ENCODE peak calls at places on chromosomes 11 and 22, in four cellular contexts. G, T, P and E are unnamed samples.

GRCh38 chr11:13388741-13389140 is 74.3 kb downstream of the BTBD10 start:
- DNase-seq in G (no peak), T (peak), P (no peak), E (no peak)

GRCh38 chr11:6323291-6323905 is 3.1 kb upstream of the CAVIN3 start:
- DNase-seq in G (no peak), T (no peak), P (no peak), E (no peak)

GRCh38 chr11:122843281-122844150 is 5.2 kb downstream of the CRTAM start:
- DNase-seq in G (no peak), T (no peak), P (no peak), E (no peak)

GRCh38 chr11:76661306-76661751 is 9.2 kb downstream of the LRRC32 start:
- DNase-seq in G (no peak), T (no peak), P (no peak), E (no peak)

GRCh38 chr11:100706179-100706578 is 19.1 kb downstream of the ARHGAP42 start:
- DNase-seq in G (no peak), T (no peak), P (no peak), E (no peak)

GRCh38 chr11:58121101-58121500 is 4.2 kb downstream of the OR9I1 start:
- DNase-seq in G (no peak), T (peak), P (no peak), E (no peak)

GRCh38 chr11:3197044-3197715 is 21.4 kb downstream of the MRGPRG start:
- DNase-seq in G (no peak), T (no peak), P (no peak), E (no peak)

GRCh38 chr11:3127706-3128355 is 37.3 kb downstream of the OSBPL5 start:
- DNase-seq in G (no peak), T (no peak), P (no peak), E (no peak)

GRCh38 chr11:86497310-86497709 is 122.6 kb downstream of the CCDC81 start:
- DNase-seq in G (no peak), T (peak), P (no peak), E (no peak)

GRCh38 chr11:9014826-9015225 is 11.0 kb upstream of the NRIP3 start:
- DNase-seq in G (no peak), T (no peak), P (no peak), E (no peak)

GRCh38 chr22:44129614-44129976 is 51.1 kb upstream of the PARVG start:
- DNase-seq in G (no peak), T (peak), P (no peak), E (no peak)

GRCh38 chr11:33942954-33943353 is 51.1 kb upstream of the LMO2 start:
- DNase-seq in G (peak), T (peak), P (no peak), E (peak)

GRCh38 chr11:2534131-2534956 is 89.5 kb downstream of the KCNQ1 start:
- DNase-seq in G (no peak), T (no peak), P (no peak), E (no peak)

GRCh38 chr22:39482768-39483167 is 19.3 kb upstream of the MIEF1 start:
- DNase-seq in G (peak), T (peak), P (no peak), E (no peak)

GRCh38 chr22:39481595-39481994 is 20.5 kb upstream of the MIEF1 start:
- DNase-seq in G (no peak), T (no peak), P (no peak), E (no peak)

GRCh38 chr22:39479254-39479653 is 22.4 kb downstream of the MGAT3 start:
- DNase-seq in G (no peak), T (no peak), P (no peak), E (no peak)

GRCh38 chr22:39478461-39478860 is 21.6 kb downstream of the MGAT3 start:
- DNase-seq in G (no peak), T (no peak), P (no peak), E (no peak)

GRCh38 chr22:39481054-39481453 is 21.0 kb upstream of the MIEF1 start:
- DNase-seq in G (no peak), T (no peak), P (no peak), E (no peak)
- TF ChIP-seq CTCF in G (no peak), T (no peak), P (no peak), E (no peak)

DNA sequence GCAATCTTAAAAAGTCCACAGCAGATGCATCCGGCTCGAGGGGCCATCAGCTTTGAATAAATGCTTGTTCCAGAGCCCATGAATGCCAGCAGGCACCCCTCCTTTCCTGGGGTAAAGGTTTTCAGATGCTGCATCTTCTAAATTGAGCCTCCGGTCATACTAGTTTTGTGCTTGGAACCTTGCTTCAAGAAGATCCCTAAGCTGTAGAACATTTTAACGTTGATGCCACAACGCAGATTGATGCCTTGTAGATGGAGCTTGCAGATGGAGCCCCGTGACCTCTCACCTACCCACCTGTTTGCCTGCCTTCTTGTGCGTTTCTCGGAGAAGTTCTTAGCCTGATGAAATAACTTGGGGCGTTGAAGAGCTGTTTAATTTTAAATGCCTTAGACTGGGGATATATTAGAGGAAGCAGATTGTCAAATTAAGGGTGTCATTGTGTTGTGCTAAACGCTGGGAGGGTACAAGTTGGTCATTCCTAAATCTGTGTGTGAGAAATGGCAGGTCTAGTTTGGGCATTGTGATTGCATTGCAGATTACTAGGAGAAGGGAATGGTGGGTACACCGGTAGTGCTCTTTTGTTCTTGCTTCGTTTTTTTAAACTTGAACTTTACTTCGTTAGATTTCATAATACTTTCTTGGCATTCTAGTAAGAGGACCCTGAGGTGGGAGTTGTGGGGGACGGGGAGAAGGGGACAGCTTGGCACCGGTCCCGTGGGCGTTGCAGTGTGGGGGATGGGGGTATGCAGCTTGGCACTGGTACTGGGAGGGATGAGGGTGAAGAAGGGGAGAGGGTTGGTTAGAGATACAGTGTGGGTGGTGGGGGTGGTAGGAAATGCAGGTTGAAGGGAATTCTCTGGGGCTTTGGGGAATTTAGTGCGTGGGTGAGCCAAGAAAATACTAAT is 1.9 kb downstream of the NEAT1 start:
- DNase-seq in G (peak), T (peak), P (no peak), E (no peak)
- TF ChIP-seq CTCF in G (no peak), T (no peak), P (no peak), E (no peak)

DNA sequence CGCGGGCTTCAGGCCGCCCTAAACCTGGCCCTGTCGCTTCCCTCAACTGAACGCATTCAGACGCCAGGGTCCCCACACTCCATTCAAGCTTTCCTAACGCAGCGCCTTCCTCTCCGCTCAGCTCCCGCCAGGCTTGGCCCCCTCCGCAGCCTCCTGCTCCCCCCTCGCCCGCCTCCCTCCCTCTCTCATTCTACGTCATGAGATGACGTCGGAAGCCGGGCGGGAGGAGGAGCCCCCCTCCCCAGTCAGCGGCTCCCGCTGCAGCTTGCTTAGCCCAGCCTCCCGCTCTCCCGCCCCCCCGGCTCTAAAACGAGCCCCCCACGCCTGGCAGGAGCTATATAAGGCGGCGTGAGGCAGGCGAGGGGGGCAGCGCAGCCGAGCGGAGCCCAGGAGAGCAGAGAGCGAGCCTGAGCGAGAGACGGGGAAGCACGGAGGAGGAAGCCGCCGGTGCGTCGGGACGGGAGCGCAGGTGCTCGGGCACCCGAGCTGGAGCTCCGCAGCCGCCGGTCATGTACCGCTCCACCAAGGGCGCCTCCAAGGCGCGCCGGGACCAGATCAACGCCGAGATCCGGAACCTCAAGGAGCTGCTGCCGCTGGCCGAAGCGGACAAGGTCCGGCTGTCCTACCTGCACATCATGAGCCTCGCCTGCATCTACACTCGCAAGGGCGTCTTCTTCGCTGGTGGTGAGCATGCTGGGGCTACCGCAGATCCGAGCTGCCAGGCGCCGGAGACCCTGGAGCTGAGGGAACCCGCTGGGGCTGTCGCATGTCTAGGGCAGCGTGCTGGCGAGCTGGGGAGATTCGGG is at the start of gene NPAS4:
- DNase-seq in G (no peak), T (no peak), P (no peak), E (no peak)
- TF ChIP-seq CTCF in G (no peak), T (no peak), P (no peak), E (no peak)

GRCh38 chr22:19713650-19714319 is 518 bp upstream of the SEPTIN5 start:
- DNase-seq in G (no peak), T (no peak), P (no peak), E (no peak)
- TF ChIP-seq CTCF in G (no peak), T (no peak), P (no peak), E (no peak)

GRCh38 chr11:118434553-118435232 is 1.6 kb upstream of the KMT2A start:
- DNase-seq in G (no peak), T (peak), P (no peak), E (no peak)
- TF ChIP-seq CTCF in G (no peak), T (no peak), P (peak), E (no peak)

GRCh38 chr11:47426062-47426956 is at the start of gene PSMC3:
- DNase-seq in G (peak), T (peak), P (peak), E (peak)
- TF ChIP-seq CTCF in G (no peak), T (no peak), P (no peak), E (no peak)

DNA sequence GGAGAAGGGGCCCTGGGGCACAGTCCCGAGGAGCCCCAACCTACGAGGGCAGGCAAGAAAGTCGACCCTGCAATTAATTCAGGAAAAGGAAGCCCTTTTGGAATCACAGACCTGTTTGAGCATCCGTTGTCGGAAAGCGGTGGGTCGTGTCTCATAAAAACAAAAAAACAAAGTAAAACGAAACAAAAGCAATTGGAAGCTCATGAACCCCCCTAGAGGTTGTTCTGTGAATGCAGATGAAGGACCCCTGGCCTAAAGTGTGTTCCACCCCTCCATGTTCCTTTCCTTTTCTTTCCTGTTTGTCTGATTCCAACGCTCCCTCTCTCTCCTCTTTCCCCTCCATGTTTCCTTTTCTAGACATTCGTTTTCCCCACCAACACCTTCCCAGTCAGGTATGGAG is 203.7 kb downstream of the GRIK4 start:
- DNase-seq in G (no peak), T (peak), P (no peak), E (no peak)
- TF ChIP-seq CTCF in G (peak), T (peak), P (peak), E (peak)

GRCh38 chr11:66336234-66337102 is at the start of gene RIN1:
- DNase-seq in G (peak), T (peak), P (peak), E (peak)
- TF ChIP-seq CTCF in G (peak), T (peak), P (peak), E (peak)